ENCODE peak calls at places on chromosomes 7 and 10, in seven cellular contexts. F is activated effector memory CD4-positive, alpha-beta T cell treated with Interleukin-2 at 50 U/mL for 16 hours; J is nephron progenitor cell; I is EL; A is pancreas; K is activated T-cell treated with anti-CD3 and anti-CD28 coated beads for 1 hour; W is NCI-H2029. Z is an unnamed sample.
A peak's percentile ranks its signal among the peaks of the same experiment; 100 is the strongest.

GRCh38 chr7:23918856-23919255 is 208.8 kb downstream of the STK31 start:
- DNase-seq in F (no peak), J (no peak), I (peak; percentile 42), A (no peak), K (no peak), W (no peak), Z (peak; percentile 50)

GRCh38 chr10:133476641-133476990 is 22.9 kb downstream of the SCART1 start:
- DNase-seq in F (no peak), J (no peak), I (no peak), A (no peak), K (no peak), W (no peak), Z (no peak)

GRCh38 chr7:93890041-93890463 is 501 bp downstream of the TFPI2 start:
- DNase-seq in F (no peak), J (peak; percentile 46), I (peak; percentile 54), A (peak; percentile 33), K (no peak), W (peak; percentile 8), Z (peak; percentile 33)

GRCh38 chr7:139763330-139763729 is 14.5 kb downstream of the HIPK2 start:
- DNase-seq in F (no peak), J (no peak), I (no peak), A (no peak), K (no peak), W (no peak), Z (no peak)

GRCh38 chr7:123535517-123535916 is 1.1 kb upstream of the IQUB start:
- DNase-seq in F (no peak), J (no peak), I (no peak), A (peak; percentile 21), K (no peak), W (no peak), Z (no peak)

GRCh38 chr7:136654406-136654805 is 214.0 kb upstream of the CHRM2 start:
- DNase-seq in F (no peak), J (no peak), I (peak; percentile 52), A (no peak), K (no peak), W (no peak), Z (no peak)

GRCh38 chr10:18197706-18198105 is 57.5 kb downstream of the CACNB2 start:
- DNase-seq in F (no peak), J (no peak), I (no peak), A (no peak), K (no peak), W (no peak), Z (no peak)

GRCh38 chr7:24827027-24827426 is 69.8 kb upstream of the GSDME start:
- DNase-seq in F (no peak), J (no peak), I (no peak), A (no peak), K (no peak), W (no peak), Z (no peak)

GRCh38 chr10:122276611-122277205 is 5.6 kb downstream of the BTBD16 start:
- DNase-seq in F (no peak), J (no peak), I (peak; percentile 78), A (no peak), K (no peak), W (no peak), Z (peak; percentile 37)

GRCh38 chr7:99366646-99367045 is 7.9 kb upstream of the ARPC1B start:
- DNase-seq in F (no peak), J (no peak), I (no peak), A (no peak), K (no peak), W (no peak), Z (no peak)

GRCh38 chr7:34928052-34928451 is 109.2 kb downstream of the DPY19L1 start:
- DNase-seq in F (no peak), J (peak; percentile 75), I (peak; percentile 44), A (peak; percentile 30), K (peak; percentile 32), W (no peak), Z (peak; percentile 30)

GRCh38 chr10:1559731-1560130 is 177.6 kb downstream of the ADARB2 start:
- DNase-seq in F (no peak), J (no peak), I (no peak), A (no peak), K (no peak), W (no peak), Z (no peak)

GRCh38 chr10:21547246-21547645 is 13.2 kb downstream of the MLLT10 start:
- DNase-seq in F (no peak), J (no peak), I (no peak), A (no peak), K (no peak), W (no peak), Z (no peak)

GRCh38 chr10:45155784-45156183 is 155.1 kb downstream of the ZNF22 start:
- DNase-seq in F (no peak), J (no peak), I (no peak), A (no peak), K (no peak), W (no peak), Z (no peak)

GRCh38 chr10:132096223-132096622 is 30.5 kb downstream of the JAKMIP3 start:
- DNase-seq in F (no peak), J (no peak), I (peak; percentile 59), A (no peak), K (no peak), W (no peak), Z (peak; percentile 26)

GRCh38 chr10:74255800-74256422 is 104.9 kb downstream of the ADK start:
- DNase-seq in F (no peak), J (no peak), I (no peak), A (no peak), K (no peak), W (no peak), Z (no peak)

GRCh38 chr7:45663965-45664623 is 89.9 kb downstream of the ADCY1 start:
- DNase-seq in F (no peak), J (no peak), I (no peak), A (peak; percentile 6), K (no peak), W (no peak), Z (no peak)

GRCh38 chr7:137933270-137934017 is 68.4 kb downstream of the CREB3L2 start:
- DNase-seq in F (no peak), J (no peak), I (peak; percentile 75), A (no peak), K (no peak), W (no peak), Z (no peak)

GRCh38 chr7:66930341-66930740 is 9.3 kb downstream of the TMEM248 start:
- DNase-seq in F (no peak), J (peak; percentile 43), I (peak; percentile 40), A (no peak), K (no peak), W (no peak), Z (no peak)

GRCh38 chr7:111238891-111239290 is 148.0 kb downstream of the LRRN3 start:
- DNase-seq in F (no peak), J (no peak), I (no peak), A (no peak), K (no peak), W (no peak), Z (no peak)

GRCh38 chr10:50572017-50572491 is 51.7 kb downstream of the SGMS1 start:
- DNase-seq in F (no peak), J (no peak), I (no peak), A (no peak), K (no peak), W (no peak), Z (no peak)